ENCODE peak calls at places on chromosomes 2 and 18, in five cellular contexts. X, R, G, T and N are unnamed samples.

GRCh38 chr2:69969991-69970390 is 8.6 kb upstream of the ASPRV1 start:
- DNase-seq in X (no peak), R (no peak), G (no peak), T (no peak), N (no peak)

GRCh38 chr2:10172033-10172865 is 49.7 kb downstream of the RRM2 start:
- DNase-seq in X (no peak), R (peak; percentile 28), G (no peak), T (no peak), N (no peak)

GRCh38 chr2:217822296-217823252 is 180.2 kb downstream of the TNS1 start:
- DNase-seq in X (no peak), R (peak; percentile 54), G (no peak), T (no peak), N (no peak)

GRCh38 chr2:196263181-196263747 is 91.9 kb upstream of the STK17B start:
- DNase-seq in X (peak; percentile 63), R (no peak), G (peak; percentile 81), T (peak; percentile 85), N (peak; percentile 62)

GRCh38 chr2:106342801-106343200 is 125.4 kb downstream of the RGPD3 start:
- DNase-seq in X (no peak), R (no peak), G (no peak), T (no peak), N (no peak)

GRCh38 chr2:109018452-109018851 is 29.4 kb upstream of the EDAR start:
- DNase-seq in X (no peak), R (no peak), G (no peak), T (no peak), N (no peak)

GRCh38 chr2:31434911-31435310 is 20.4 kb upstream of the XDH start:
- DNase-seq in X (no peak), R (no peak), G (no peak), T (no peak), N (no peak)

GRCh38 chr18:8882632-8883408 is 177.5 kb downstream of the MTCL1 start:
- DNase-seq in X (no peak), R (no peak), G (no peak), T (no peak), N (peak; percentile 36)

GRCh38 chr2:64952896-64953482 is 36.2 kb upstream of the SLC1A4 start:
- DNase-seq in X (no peak), R (no peak), G (peak; percentile 88), T (peak; percentile 43), N (no peak)

GRCh38 chr2:176111891-176112374 is 4.6 kb upstream of the HOXD10 start:
- DNase-seq in X (no peak), R (no peak), G (no peak), T (no peak), N (no peak)

GRCh38 chr2:101752708-101753107 is 55.2 kb downstream of the MAP4K4 start:
- DNase-seq in X (no peak), R (no peak), G (no peak), T (no peak), N (no peak)

GRCh38 chr18:77203071-77203470 is 46.6 kb upstream of the GALR1 start:
- DNase-seq in X (no peak), R (no peak), G (peak; percentile 15), T (no peak), N (no peak)

DNA sequence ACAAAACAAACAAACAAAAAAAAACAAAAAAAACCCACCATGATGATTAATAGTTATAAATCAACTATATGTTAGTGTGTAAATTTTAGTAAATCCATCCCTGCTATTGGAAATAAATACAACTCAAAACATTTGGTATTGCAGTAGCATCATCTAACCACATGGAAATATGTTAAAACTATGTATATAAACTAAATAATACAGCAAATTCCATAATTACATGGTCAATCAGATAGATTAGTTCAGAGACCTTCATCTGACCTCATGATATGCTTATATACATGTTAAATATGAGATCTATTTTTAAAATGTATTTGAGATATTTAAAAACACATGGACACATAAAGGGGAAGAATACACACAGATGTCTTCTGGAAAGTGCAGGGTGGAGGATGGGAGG is 384.2 kb downstream of the TMX3 start:
- DNase-seq in X (no peak), R (no peak), G (no peak), T (no peak), N (no peak)
- TF ChIP-seq CTCF in X (no peak), R (peak; percentile 12), G (no peak), T (no peak), N (no peak)

GRCh38 chr2:208101716-208102631 is 22.4 kb downstream of the CRYGD start:
- DNase-seq in X (no peak), R (no peak), G (peak; percentile 48), T (peak; percentile 12), N (no peak)
- TF ChIP-seq CTCF in X (no peak), R (no peak), G (peak; percentile 40), T (peak; percentile 39), N (peak; percentile 22)

GRCh38 chr2:232444409-232445148 is 11.4 kb upstream of the ALPI start:
- DNase-seq in X (peak; percentile 50), R (no peak), G (peak; percentile 34), T (peak; percentile 70), N (peak; percentile 85)
- TF ChIP-seq CTCF in X (peak; percentile 62), R (peak; percentile 64), G (peak; percentile 78), T (peak; percentile 86), N (peak; percentile 61)

GRCh38 chr2:235005603-235006259 is 53.9 kb downstream of the SH3BP4 start:
- DNase-seq in X (no peak), R (no peak), G (peak; percentile 71), T (no peak), N (no peak)
- TF ChIP-seq CTCF in X (no peak), R (peak; percentile 37), G (peak; percentile 30), T (peak; percentile 34), N (no peak)

GRCh38 chr2:171999125-171999524 is 628 bp upstream of the METAP1D start:
- DNase-seq in X (no peak), R (no peak), G (no peak), T (no peak), N (no peak)

GRCh38 chr2:171996021-171996420 is 3.7 kb upstream of the METAP1D start:
- DNase-seq in X (no peak), R (no peak), G (no peak), T (no peak), N (no peak)

GRCh38 chr2:171995586-171995985 is 4.2 kb upstream of the METAP1D start:
- DNase-seq in X (no peak), R (no peak), G (no peak), T (no peak), N (no peak)

GRCh38 chr2:172000696-172001361 is 1.1 kb downstream of the METAP1D start:
- DNase-seq in X (no peak), R (no peak), G (no peak), T (no peak), N (no peak)

DNA sequence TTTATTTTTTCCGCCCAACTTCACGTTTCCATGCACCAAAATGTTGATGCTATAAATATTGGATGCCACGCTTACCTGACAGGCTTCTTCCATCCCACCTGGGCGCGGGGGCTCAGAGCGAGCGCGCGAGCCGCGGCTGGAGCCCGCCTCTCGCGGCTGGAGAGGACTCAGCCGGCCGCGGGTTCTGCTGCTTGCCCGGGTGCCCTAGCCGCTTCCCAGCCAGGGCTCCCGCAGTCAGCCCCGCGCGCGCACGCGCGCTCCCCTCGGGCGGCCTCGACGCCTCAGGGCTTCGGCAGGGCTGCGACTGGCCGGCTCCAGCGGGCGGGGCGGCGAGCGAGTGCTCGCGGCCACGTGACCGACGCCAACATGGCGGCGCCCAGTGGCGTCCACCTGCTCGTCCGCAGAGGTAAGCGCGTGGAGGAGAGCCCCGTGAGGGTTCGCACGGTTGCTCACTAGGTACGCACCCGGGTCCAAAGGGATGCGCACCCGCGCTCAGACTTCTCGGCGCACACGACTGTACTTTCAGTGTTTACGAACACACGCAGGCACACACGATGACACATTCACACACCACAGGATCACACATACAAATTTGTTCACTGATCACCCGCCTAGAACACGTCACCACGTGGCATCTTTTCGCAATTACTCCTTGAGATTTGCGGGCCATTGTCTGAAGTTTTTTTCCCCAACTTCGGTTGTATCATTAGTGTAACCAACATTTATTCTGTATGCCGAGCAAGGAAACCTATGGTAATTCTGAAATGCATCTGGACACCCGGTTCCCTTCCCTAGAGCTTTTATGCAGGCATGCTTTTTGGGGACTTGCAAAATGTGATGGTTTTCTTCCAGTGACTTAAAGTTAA is at the start of gene METAP1D:
- DNase-seq in X (peak; percentile 90), R (peak; percentile 95), G (peak; percentile 92), T (peak; percentile 85), N (peak; percentile 90)
- TF ChIP-seq CTCF in X (no peak), R (no peak), G (no peak), T (no peak), N (no peak)

GRCh38 chr2:71804251-71804650 is 343.4 kb downstream of the CYP26B1 start:
- DNase-seq in X (no peak), R (no peak), G (no peak), T (no peak), N (no peak)

GRCh38 chr2:71800106-71800809 is 346.9 kb downstream of the DYSF start:
- DNase-seq in X (no peak), R (no peak), G (no peak), T (no peak), N (no peak)

GRCh38 chr2:71802556-71802955 is 345.1 kb downstream of the CYP26B1 start:
- DNase-seq in X (no peak), R (no peak), G (no peak), T (no peak), N (no peak)

GRCh38 chr2:71803398-71803797 is 344.3 kb downstream of the CYP26B1 start:
- DNase-seq in X (no peak), R (no peak), G (no peak), T (no peak), N (no peak)

DNA sequence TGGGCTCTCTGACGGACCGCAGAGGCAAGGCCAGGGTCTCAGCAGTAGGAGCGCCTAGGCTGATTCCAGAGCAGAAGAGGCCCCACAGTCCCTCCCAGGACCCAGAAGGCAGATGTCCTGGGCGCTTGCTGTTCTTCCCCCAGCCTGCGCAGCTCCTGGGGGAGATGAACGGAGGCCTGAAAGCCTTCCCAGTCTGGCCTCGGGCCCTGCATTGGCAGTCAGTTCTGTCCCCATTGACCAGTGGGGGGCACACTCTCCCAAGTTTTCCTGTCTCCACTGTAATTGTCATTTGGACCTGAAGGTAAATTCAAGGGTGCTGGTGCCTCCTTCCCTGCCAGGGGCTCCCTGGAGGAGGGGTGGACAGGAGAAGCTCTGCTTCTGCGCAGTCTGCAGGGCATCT is 345.7 kb downstream of the CYP26B1 start:
- DNase-seq in X (no peak), R (peak; percentile 76), G (peak; percentile 19), T (peak; percentile 60), N (peak; percentile 10)
- TF ChIP-seq CTCF in X (no peak), R (peak; percentile 73), G (peak; percentile 61), T (peak; percentile 81), N (no peak)